ENCODE peak calls at places on chromosomes 11 and 22, in ten cellular contexts. One of them, this sample, is unnamed.

GRCh38 chr11:117535870-117536411 is 208.3 kb downstream of the CEP164 start:
- DNase-seq in kidney glomerular epithelial cell: no peak
- DNase-seq in GM19239: no peak
- DNase-seq in activated CD4-positive, alpha-beta T cell treated with anti-CD3 and anti-CD28 coated beads for 4 hours: no peak
- DNase-seq in PC-3: no peak
- DNase-seq in activated CD8-positive, alpha-beta memory T cell treated with anti-CD3 and anti-CD28 coated beads for 24 hours: no peak
- DNase-seq in transverse colon: no peak
- DNase-seq in progenitor cell of endocrine pancreas: no peak
- DNase-seq in RWPE1: no peak
- DNase-seq in substantia nigra: peak; percentile 74
- DNase-seq in this sample: no peak

GRCh38 chr11:63020671-63021255 is 5.1 kb upstream of the SLC22A8 start:
- DNase-seq in kidney glomerular epithelial cell: no peak
- DNase-seq in GM19239: no peak
- DNase-seq in activated CD4-positive, alpha-beta T cell treated with anti-CD3 and anti-CD28 coated beads for 4 hours: no peak
- DNase-seq in PC-3: peak; percentile 12
- DNase-seq in activated CD8-positive, alpha-beta memory T cell treated with anti-CD3 and anti-CD28 coated beads for 24 hours: peak; percentile 69
- DNase-seq in transverse colon: no peak
- DNase-seq in progenitor cell of endocrine pancreas: no peak
- DNase-seq in RWPE1: no peak
- DNase-seq in substantia nigra: no peak
- DNase-seq in this sample: no peak

GRCh38 chr11:17385492-17385891 is 3.0 kb downstream of the KCNJ11 start:
- DNase-seq in kidney glomerular epithelial cell: no peak
- DNase-seq in GM19239: no peak
- DNase-seq in activated CD4-positive, alpha-beta T cell treated with anti-CD3 and anti-CD28 coated beads for 4 hours: no peak
- DNase-seq in PC-3: no peak
- DNase-seq in activated CD8-positive, alpha-beta memory T cell treated with anti-CD3 and anti-CD28 coated beads for 24 hours: no peak
- DNase-seq in transverse colon: no peak
- DNase-seq in progenitor cell of endocrine pancreas: no peak
- DNase-seq in RWPE1: no peak
- DNase-seq in substantia nigra: no peak
- DNase-seq in this sample: no peak

GRCh38 chr11:66863428-66864125 is 6.7 kb downstream of the LRFN4 start:
- DNase-seq in kidney glomerular epithelial cell: no peak
- DNase-seq in GM19239: no peak
- DNase-seq in activated CD4-positive, alpha-beta T cell treated with anti-CD3 and anti-CD28 coated beads for 4 hours: no peak
- DNase-seq in PC-3: no peak
- DNase-seq in activated CD8-positive, alpha-beta memory T cell treated with anti-CD3 and anti-CD28 coated beads for 24 hours: no peak
- DNase-seq in transverse colon: peak; percentile 70
- DNase-seq in progenitor cell of endocrine pancreas: no peak
- DNase-seq in RWPE1: no peak
- DNase-seq in substantia nigra: no peak
- DNase-seq in this sample: no peak

GRCh38 chr22:21867528-21868266 is at the start of gene MAPK1:
- DNase-seq in kidney glomerular epithelial cell: peak; percentile 73
- DNase-seq in GM19239: peak; percentile 85
- DNase-seq in activated CD4-positive, alpha-beta T cell treated with anti-CD3 and anti-CD28 coated beads for 4 hours: peak; percentile 91
- DNase-seq in PC-3: peak; percentile 77
- DNase-seq in activated CD8-positive, alpha-beta memory T cell treated with anti-CD3 and anti-CD28 coated beads for 24 hours: peak; percentile 96
- DNase-seq in transverse colon: peak; percentile 95
- DNase-seq in progenitor cell of endocrine pancreas: peak; percentile 82
- DNase-seq in RWPE1: peak; percentile 83
- DNase-seq in substantia nigra: peak; percentile 82
- DNase-seq in this sample: peak; percentile 53

GRCh38 chr22:41091139-41092022 is 1.0 kb upstream of the EP300 start:
- DNase-seq in kidney glomerular epithelial cell: peak; percentile 94
- DNase-seq in GM19239: peak; percentile 93
- DNase-seq in activated CD4-positive, alpha-beta T cell treated with anti-CD3 and anti-CD28 coated beads for 4 hours: peak; percentile 99
- DNase-seq in PC-3: peak; percentile 95
- DNase-seq in activated CD8-positive, alpha-beta memory T cell treated with anti-CD3 and anti-CD28 coated beads for 24 hours: peak; percentile 99
- DNase-seq in transverse colon: peak; percentile 100
- DNase-seq in progenitor cell of endocrine pancreas: peak; percentile 99
- DNase-seq in RWPE1: peak; percentile 96
- DNase-seq in substantia nigra: peak; percentile 95
- DNase-seq in this sample: peak; percentile 92

GRCh38 chr11:82233211-82233610 is 500.5 kb downstream of the FAM181B start:
- DNase-seq in kidney glomerular epithelial cell: no peak
- DNase-seq in GM19239: no peak
- DNase-seq in activated CD4-positive, alpha-beta T cell treated with anti-CD3 and anti-CD28 coated beads for 4 hours: no peak
- DNase-seq in PC-3: no peak
- DNase-seq in activated CD8-positive, alpha-beta memory T cell treated with anti-CD3 and anti-CD28 coated beads for 24 hours: no peak
- DNase-seq in transverse colon: no peak
- DNase-seq in progenitor cell of endocrine pancreas: no peak
- DNase-seq in RWPE1: no peak
- DNase-seq in substantia nigra: no peak
- DNase-seq in this sample: no peak

GRCh38 chr11:45846174-45846675 is 1.1 kb upstream of the CRY2 start:
- DNase-seq in kidney glomerular epithelial cell: no peak
- DNase-seq in GM19239: no peak
- DNase-seq in activated CD4-positive, alpha-beta T cell treated with anti-CD3 and anti-CD28 coated beads for 4 hours: no peak
- DNase-seq in PC-3: no peak
- DNase-seq in activated CD8-positive, alpha-beta memory T cell treated with anti-CD3 and anti-CD28 coated beads for 24 hours: no peak
- DNase-seq in transverse colon: no peak
- DNase-seq in progenitor cell of endocrine pancreas: no peak
- DNase-seq in RWPE1: no peak
- DNase-seq in substantia nigra: no peak
- DNase-seq in this sample: no peak

GRCh38 chr11:75706260-75706729 is 11.3 kb upstream of the MOGAT2 start:
- DNase-seq in kidney glomerular epithelial cell: peak; percentile 47
- DNase-seq in GM19239: peak; percentile 50
- DNase-seq in activated CD4-positive, alpha-beta T cell treated with anti-CD3 and anti-CD28 coated beads for 4 hours: peak; percentile 60
- DNase-seq in PC-3: peak; percentile 81
- DNase-seq in activated CD8-positive, alpha-beta memory T cell treated with anti-CD3 and anti-CD28 coated beads for 24 hours: peak; percentile 85
- DNase-seq in transverse colon: peak; percentile 80
- DNase-seq in progenitor cell of endocrine pancreas: peak; percentile 25
- DNase-seq in RWPE1: peak; percentile 81
- DNase-seq in substantia nigra: peak; percentile 35
- DNase-seq in this sample: peak; percentile 40

GRCh38 chr11:35083181-35084061 is 55.5 kb upstream of the CD44 start:
- DNase-seq in kidney glomerular epithelial cell: no peak
- DNase-seq in GM19239: peak; percentile 31
- DNase-seq in activated CD4-positive, alpha-beta T cell treated with anti-CD3 and anti-CD28 coated beads for 4 hours: peak; percentile 51
- DNase-seq in PC-3: peak; percentile 57
- DNase-seq in activated CD8-positive, alpha-beta memory T cell treated with anti-CD3 and anti-CD28 coated beads for 24 hours: peak; percentile 79
- DNase-seq in transverse colon: peak; percentile 61
- DNase-seq in progenitor cell of endocrine pancreas: no peak
- DNase-seq in RWPE1: peak; percentile 70
- DNase-seq in substantia nigra: no peak
- DNase-seq in this sample: peak; percentile 41

GRCh38 chr11:108891909-108892511 is 227.1 kb downstream of the DDX10 start:
- DNase-seq in kidney glomerular epithelial cell: no peak
- DNase-seq in GM19239: no peak
- DNase-seq in activated CD4-positive, alpha-beta T cell treated with anti-CD3 and anti-CD28 coated beads for 4 hours: no peak
- DNase-seq in PC-3: no peak
- DNase-seq in activated CD8-positive, alpha-beta memory T cell treated with anti-CD3 and anti-CD28 coated beads for 24 hours: no peak
- DNase-seq in transverse colon: no peak
- DNase-seq in progenitor cell of endocrine pancreas: no peak
- DNase-seq in RWPE1: no peak
- DNase-seq in substantia nigra: no peak
- DNase-seq in this sample: no peak

GRCh38 chr11:73327812-73328364 is 19.8 kb downstream of the ARHGEF17 start:
- DNase-seq in kidney glomerular epithelial cell: no peak
- DNase-seq in GM19239: no peak
- DNase-seq in activated CD4-positive, alpha-beta T cell treated with anti-CD3 and anti-CD28 coated beads for 4 hours: no peak
- DNase-seq in PC-3: no peak
- DNase-seq in activated CD8-positive, alpha-beta memory T cell treated with anti-CD3 and anti-CD28 coated beads for 24 hours: no peak
- DNase-seq in transverse colon: no peak
- DNase-seq in progenitor cell of endocrine pancreas: no peak
- DNase-seq in RWPE1: no peak
- DNase-seq in substantia nigra: no peak
- DNase-seq in this sample: no peak